ENCODE peak calls at places on chromosomes 2 and 18, in five cellular contexts. M, B, F, G and S are unnamed samples.

GRCh38 chr2:124081154-124081771 is 56.2 kb downstream of the CNTNAP5 start:
- DNase-seq in M (no peak), B (no peak), F (no peak), G (no peak), S (no peak)

GRCh38 chr2:55862673-55863390 is 60.8 kb downstream of the EFEMP1 start:
- DNase-seq in M (no peak), B (peak; percentile 97), F (no peak), G (peak; percentile 100), S (no peak)

GRCh38 chr18:35481960-35482366 is 15.8 kb downstream of the INO80C start:
- DNase-seq in M (peak; percentile 35), B (no peak), F (no peak), G (no peak), S (no peak)

GRCh38 chr2:218962859-218963492 is 3.5 kb downstream of the CDK5R2 start:
- DNase-seq in M (peak; percentile 68), B (peak; percentile 19), F (peak; percentile 73), G (no peak), S (no peak)

GRCh38 chr2:24898122-24899109 is 21.6 kb downstream of the ADCY3 start:
- DNase-seq in M (no peak), B (no peak), F (no peak), G (no peak), S (no peak)

GRCh38 chr18:61771861-61772260 is 120.9 kb downstream of the RNF152 start:
- DNase-seq in M (no peak), B (no peak), F (no peak), G (no peak), S (no peak)

GRCh38 chr2:101113441-101114267 is 37.5 kb downstream of the TBC1D8 start:
- DNase-seq in M (peak; percentile 46), B (peak; percentile 88), F (no peak), G (peak; percentile 66), S (no peak)

GRCh38 chr2:43071629-43072550 is 154.5 kb downstream of the ZFP36L2 start:
- DNase-seq in M (no peak), B (peak; percentile 51), F (no peak), G (no peak), S (no peak)

GRCh38 chr2:129708221-129708967 is 271.1 kb upstream of the RAB6C start:
- DNase-seq in M (no peak), B (no peak), F (no peak), G (no peak), S (no peak)

GRCh38 chr18:77197073-77197472 is 52.6 kb upstream of the GALR1 start:
- DNase-seq in M (no peak), B (no peak), F (no peak), G (no peak), S (no peak)

GRCh38 chr2:44793322-44793870 is 148.1 kb upstream of the SIX3 start:
- DNase-seq in M (no peak), B (peak; percentile 10), F (no peak), G (no peak), S (no peak)

GRCh38 chr2:109232909-109233308 is 103.9 kb downstream of the SH3RF3 start:
- DNase-seq in M (no peak), B (no peak), F (no peak), G (no peak), S (no peak)

GRCh38 chr2:112819081-112819480 is 17.5 kb downstream of the IL1B start:
- DNase-seq in M (no peak), B (no peak), F (no peak), G (no peak), S (no peak)

GRCh38 chr2:112818094-112818902 is 18.3 kb downstream of the IL1B start:
- DNase-seq in M (no peak), B (no peak), F (no peak), G (no peak), S (no peak)

GRCh38 chr2:112821682-112822081 is 14.9 kb downstream of the IL1B start:
- DNase-seq in M (no peak), B (no peak), F (no peak), G (no peak), S (no peak)

GRCh38 chr2:112820343-112820742 is 16.2 kb downstream of the IL1B start:
- DNase-seq in M (no peak), B (no peak), F (no peak), G (no peak), S (no peak)

GRCh38 chr2:112821142-112821541 is 15.4 kb downstream of the IL1B start:
- DNase-seq in M (no peak), B (no peak), F (no peak), G (no peak), S (no peak)
- TF ChIP-seq CTCF in M (no peak), B (no peak), F (no peak), G (no peak), S (no peak)

GRCh38 chr2:201258666-201258999 is 1.7 kb upstream of the CASP8 start:
- DNase-seq in M (no peak), B (no peak), F (no peak), G (no peak), S (no peak)
- TF ChIP-seq CTCF in M (no peak), B (peak; percentile 19), F (no peak), G (peak; percentile 24), S (no peak)

DNA sequence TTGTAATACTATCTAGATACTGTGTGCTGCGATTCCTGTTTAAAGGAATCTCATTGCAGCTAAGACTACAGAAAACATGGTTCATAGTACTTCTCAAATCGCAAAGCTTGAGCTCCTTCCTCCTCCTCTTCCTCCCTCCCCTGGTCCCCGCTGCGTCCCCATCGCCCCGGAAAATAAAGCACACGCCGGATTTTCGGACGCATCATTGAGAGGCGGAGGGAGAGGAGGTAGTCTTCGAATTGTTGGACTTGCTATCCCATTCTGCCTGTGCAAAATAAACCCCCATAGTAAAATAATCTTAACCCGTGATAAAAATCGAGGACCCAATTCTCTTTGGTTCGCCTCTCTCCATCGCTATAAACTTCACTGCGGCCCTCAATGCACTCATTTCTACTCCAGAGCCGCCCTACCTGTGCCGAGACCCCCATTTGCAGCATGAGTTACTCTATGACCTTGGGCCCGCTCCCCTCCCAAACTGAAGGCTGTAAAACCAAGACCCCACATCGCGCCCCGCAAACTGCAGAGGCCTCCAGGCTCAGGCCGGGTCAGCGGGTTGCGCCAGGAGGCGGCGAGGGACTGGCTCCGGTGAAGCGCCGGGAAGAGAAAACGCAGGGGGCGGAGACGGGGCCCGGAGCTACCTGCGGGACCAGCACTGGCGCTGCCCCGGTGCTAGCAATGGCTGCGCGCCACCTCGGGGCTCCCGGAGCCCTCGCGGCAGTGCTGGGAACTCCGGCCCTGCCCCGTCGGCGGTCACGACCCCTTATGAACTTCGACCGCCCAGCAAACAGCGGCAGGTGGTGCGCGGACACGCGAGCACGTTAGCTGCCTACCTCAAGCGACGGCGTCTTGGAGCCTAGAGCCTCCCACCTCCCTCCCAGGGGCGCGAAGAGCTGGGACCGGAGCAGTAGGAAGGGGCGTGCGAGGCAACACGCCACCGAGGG is 649 bp downstream of the ESCO1 start:
- DNase-seq in M (peak; percentile 62), B (peak; percentile 20), F (peak; percentile 85), G (no peak), S (no peak)
- TF ChIP-seq CTCF in M (no peak), B (no peak), F (no peak), G (peak; percentile 19), S (no peak)

GRCh38 chr2:99066602-99067001 is 74.9 kb upstream of the C2orf15 start:
- DNase-seq in M (peak; percentile 35), B (peak; percentile 44), F (no peak), G (no peak), S (no peak)
- TF ChIP-seq CTCF in M (peak; percentile 31), B (peak; percentile 61), F (no peak), G (peak; percentile 61), S (no peak)